ENCODE peak calls at places on chromosomes 2 and 18, in six cellular contexts. Q, G, O, M, Y and C are unnamed samples.

GRCh38 chr2:218448934-218449333 is 30.0 kb downstream of the VIL1 start:
- DNase-seq in Q (no peak), G (peak), O (no peak), M (no peak), Y (peak), C (peak)

GRCh38 chr18:49640741-49641140 is 78.9 kb downstream of the LIPG start:
- DNase-seq in Q (no peak), G (no peak), O (no peak), M (no peak), Y (no peak), C (no peak)

GRCh38 chr2:125853626-125854025 is 802.3 kb upstream of the GYPC start:
- DNase-seq in Q (no peak), G (no peak), O (no peak), M (no peak), Y (no peak), C (no peak)

GRCh38 chr2:220555961-220556360 is 928.5 kb downstream of the SLC4A3 start:
- DNase-seq in Q (no peak), G (peak), O (no peak), M (no peak), Y (no peak), C (no peak)

GRCh38 chr18:57211776-57212175 is 64.9 kb downstream of the BOD1L2 start:
- DNase-seq in Q (no peak), G (no peak), O (no peak), M (no peak), Y (no peak), C (no peak)

GRCh38 chr2:175154670-175155082 is 13.3 kb downstream of the ATF2 start:
- DNase-seq in Q (no peak), G (peak), O (no peak), M (peak), Y (peak), C (peak)

GRCh38 chr2:238294046-238294392 is 5.6 kb upstream of the PER2 start:
- DNase-seq in Q (no peak), G (no peak), O (no peak), M (no peak), Y (no peak), C (no peak)

GRCh38 chr2:145304501-145304900 is 784.6 kb upstream of the ZEB2 start:
- DNase-seq in Q (no peak), G (no peak), O (no peak), M (no peak), Y (no peak), C (no peak)

GRCh38 chr18:26439537-26439936 is 108.8 kb downstream of the KCTD1 start:
- DNase-seq in Q (no peak), G (no peak), O (no peak), M (no peak), Y (no peak), C (no peak)

GRCh38 chr2:144971937-144972336 is 452.0 kb upstream of the ZEB2 start:
- DNase-seq in Q (no peak), G (no peak), O (no peak), M (no peak), Y (no peak), C (no peak)

GRCh38 chr2:190469770-190470169 is 61.6 kb downstream of the MFSD6 start:
- DNase-seq in Q (no peak), G (peak), O (no peak), M (no peak), Y (no peak), C (no peak)

GRCh38 chr2:109379507-109379906 is 234.3 kb downstream of the SEPTIN10 start:
- DNase-seq in Q (no peak), G (no peak), O (no peak), M (no peak), Y (no peak), C (no peak)

GRCh38 chr2:227460079-227460485 is 11.9 kb upstream of the AGFG1 start:
- DNase-seq in Q (peak), G (peak), O (peak), M (peak), Y (no peak), C (peak)

GRCh38 chr2:35708411-35708810 is 647.2 kb upstream of the CRIM1 start:
- DNase-seq in Q (no peak), G (no peak), O (no peak), M (no peak), Y (no peak), C (no peak)

GRCh38 chr18:9249254-9249653 is 85.3 kb upstream of the TWSG1 start:
- DNase-seq in Q (no peak), G (no peak), O (no peak), M (no peak), Y (no peak), C (no peak)

GRCh38 chr2:47035615-47036488 is 119.3 kb downstream of the STPG4 start:
- DNase-seq in Q (no peak), G (no peak), O (no peak), M (no peak), Y (no peak), C (no peak)